ENCODE peak calls at places on chromosome 5, in five cellular contexts. Z, O, V, W and F are unnamed samples.

GRCh38 chr5:149114403-149115312 is 26.6 kb upstream of the ABLIM3 start:
- DNase-seq in Z (peak; percentile 84), O (peak; percentile 78), V (peak; percentile 63), W (no peak), F (peak; percentile 86)

GRCh38 chr5:179123491-179124328 is 63.5 kb downstream of the ZNF354C start:
- DNase-seq in Z (no peak), O (no peak), V (no peak), W (no peak), F (no peak)

GRCh38 chr5:72860499-72860898 is 44.0 kb downstream of the TNPO1 start:
- DNase-seq in Z (peak; percentile 76), O (no peak), V (no peak), W (no peak), F (peak; percentile 77)

GRCh38 chr5:78009937-78010527 is 233.9 kb upstream of the TBCA start:
- DNase-seq in Z (peak; percentile 95), O (no peak), V (no peak), W (no peak), F (peak; percentile 45)

GRCh38 chr5:138870611-138871010 is 4.5 kb downstream of the LRRTM2 start:
- DNase-seq in Z (no peak), O (no peak), V (peak; percentile 6), W (no peak), F (peak; percentile 30)

GRCh38 chr5:65986050-65986451 is 59.7 kb downstream of the ERBIN start:
- DNase-seq in Z (peak; percentile 91), O (no peak), V (no peak), W (no peak), F (peak; percentile 59)

GRCh38 chr5:168962323-168962722 is 338.6 kb downstream of the SLIT3 start:
- DNase-seq in Z (no peak), O (no peak), V (no peak), W (no peak), F (no peak)

GRCh38 chr5:164098536-164098935 is 593.1 kb downstream of the MAT2B start:
- DNase-seq in Z (peak; percentile 15), O (no peak), V (no peak), W (no peak), F (peak; percentile 2)

GRCh38 chr5:133333561-133334150 is 278.7 kb downstream of the FSTL4 start:
- DNase-seq in Z (no peak), O (no peak), V (no peak), W (no peak), F (no peak)

GRCh38 chr5:151881626-151882225 is 42.9 kb downstream of the GLRA1 start:
- DNase-seq in Z (no peak), O (no peak), V (no peak), W (no peak), F (no peak)

GRCh38 chr5:131170540-131171275 is at the start of gene LYRM7:
- DNase-seq in Z (peak; percentile 99), O (peak; percentile 99), V (peak; percentile 99), W (peak; percentile 98), F (peak; percentile 100)
- H2AK5ac ChIP-seq in Z (no peak within 1 kb of the TSS), O (no peak within 1 kb of the TSS), V (no peak within 1 kb of the TSS), W (no peak within 1 kb of the TSS), F (peak within 1 kb of the TSS; percentile 54)

GRCh38 chr5:143173139-143173889 is 230.2 kb downstream of the NR3C1 start:
- DNase-seq in Z (no peak), O (no peak), V (no peak), W (no peak), F (no peak)
- H2AK5ac ChIP-seq in Z (no peak overlapping the region), O (no peak overlapping the region), V (no peak overlapping the region), W (peak overlapping the region; percentile 65), F (peak overlapping the region; percentile 34)

DNA sequence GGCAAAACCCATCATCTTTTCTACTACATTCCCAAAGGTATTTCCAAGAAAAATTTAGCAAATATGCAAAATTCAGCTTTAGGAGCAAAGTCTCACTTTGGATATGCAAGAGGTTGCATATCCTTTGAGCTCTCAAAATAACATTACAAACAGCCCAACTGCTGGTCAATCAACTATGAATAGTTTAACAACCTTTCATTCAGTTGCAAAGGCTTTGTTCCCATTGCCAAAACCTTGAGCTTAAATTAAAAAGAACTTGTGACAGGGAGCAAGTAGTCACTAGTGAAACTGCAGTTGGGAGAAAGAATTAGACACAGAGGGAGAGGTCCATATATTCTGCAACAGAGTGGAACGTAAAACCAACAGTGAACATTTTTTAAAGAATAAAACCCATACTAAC is 8.8 kb downstream of the ZNF608 start:
- DNase-seq in Z (no peak), O (no peak), V (no peak), W (no peak), F (no peak)
- H2AK5ac ChIP-seq in Z (no peak overlapping the region), O (no peak overlapping the region), V (no peak overlapping the region), W (no peak overlapping the region), F (no peak overlapping the region)

DNA sequence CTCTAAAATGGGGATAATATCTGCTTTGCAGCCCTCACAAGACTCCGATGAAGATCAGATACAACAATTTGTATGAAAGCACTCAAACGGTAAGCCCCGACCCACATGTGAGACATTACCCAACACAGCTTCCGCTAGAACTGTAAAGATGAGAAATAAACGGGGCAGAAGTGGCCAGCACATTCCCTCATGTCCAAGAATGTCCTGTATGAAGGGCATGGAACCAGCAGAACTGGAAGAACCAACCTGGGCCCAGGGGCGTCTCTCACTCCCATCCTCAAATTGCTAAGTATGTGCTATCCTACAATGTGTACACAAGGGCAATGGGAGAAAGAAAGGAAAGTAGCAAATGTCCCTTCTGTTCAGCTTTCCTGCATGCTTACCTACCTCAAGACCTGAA is 33.0 kb downstream of the CCDC125 start:
- DNase-seq in Z (no peak), O (no peak), V (no peak), W (no peak), F (no peak)
- H2AK5ac ChIP-seq in Z (no peak overlapping the region), O (no peak overlapping the region), V (no peak overlapping the region), W (no peak overlapping the region), F (no peak overlapping the region)